ENCODE peak calls at places on chromosomes 5 and 9, in eight cellular contexts. A is CD8-positive, alpha-beta memory T cell; Q is heart right ventricle; U is Caco-2; W is mammary epithelial cell; J is tibial nerve; K is colonic mucosa; T is left ventricle myocardium inferior. O is an unnamed sample.
A peak's percentile ranks its signal among the peaks of the same experiment; 100 is the strongest.

GRCh38 chr9:75190762-75191161 is 102.4 kb downstream of the OSTF1 start:
- DNase-seq in K (no peak), W (no peak), J (no peak), U (no peak), A (no peak), Q (no peak), T (no peak), O (no peak)

GRCh38 chr5:150017606-150018005 is 17.1 kb downstream of the HMGXB3 start:
- DNase-seq in T (no peak), Q (no peak), K (no peak), W (peak; percentile 77), J (no peak), A (no peak), U (no peak), O (no peak)

GRCh38 chr9:109599131-109599530 is 101.0 kb upstream of the PTPN3 start:
- DNase-seq in J (no peak), W (no peak), K (no peak), A (no peak), T (no peak), U (no peak), Q (no peak), O (no peak)

GRCh38 chr5:176614805-176615478 is 5.0 kb upstream of the GPRIN1 start:
- DNase-seq in Q (no peak), T (no peak), U (no peak), J (no peak), K (no peak), W (peak; percentile 60), A (no peak), O (peak; percentile 70)

GRCh38 chr9:109463924-109464625 is 34.0 kb downstream of the PTPN3 start:
- DNase-seq in J (no peak), T (no peak), K (no peak), U (no peak), Q (no peak), A (no peak), W (peak; percentile 83), O (no peak)

GRCh38 chr5:131810510-131811249 is 13.9 kb upstream of the FNIP1 start:
- DNase-seq in Q (no peak), W (no peak), A (no peak), K (no peak), U (peak; percentile 19), T (no peak), J (no peak), O (peak; percentile 48)

GRCh38 chr9:36141761-36142160 is 5.2 kb downstream of the GLIPR2 start:
- DNase-seq in U (no peak), T (no peak), Q (no peak), J (no peak), W (no peak), K (no peak), A (no peak), O (no peak)

GRCh38 chr5:68187268-68188055 is 28.1 kb upstream of the PIK3R1 start:
- DNase-seq in W (no peak), U (no peak), A (no peak), J (no peak), T (peak; percentile 23), K (peak; percentile 47), Q (peak; percentile 31), O (no peak)

GRCh38 chr9:111298831-111299603 is 31.0 kb downstream of the OR2K2 start:
- DNase-seq in Q (peak; percentile 39), J (peak; percentile 64), A (no peak), K (no peak), T (peak; percentile 59), U (peak; percentile 49), W (peak; percentile 39), O (peak; percentile 87)

GRCh38 chr9:76655121-76655531 is 109.1 kb upstream of the PCA3 start:
- DNase-seq in Q (no peak), T (no peak), K (no peak), J (no peak), U (no peak), A (peak; percentile 6), W (no peak), O (no peak)

GRCh38 chr5:167993771-167994170 is 297.7 kb upstream of the WWC1 start:
- DNase-seq in A (no peak), U (no peak), J (no peak), K (no peak), Q (no peak), T (no peak), W (peak; percentile 65), O (no peak)

GRCh38 chr9:111094433-111095421 is 56.5 kb upstream of the LPAR1 start:
- DNase-seq in T (no peak), J (no peak), A (no peak), Q (no peak), U (no peak), W (peak; percentile 43), K (peak; percentile 32), O (peak; percentile 83)

GRCh38 chr9:28598396-28598795 is 1025.1 kb upstream of the C9orf72 start:
- DNase-seq in J (no peak), T (no peak), U (no peak), K (no peak), A (no peak), W (no peak), Q (no peak), O (no peak)

GRCh38 chr9:84894859-84895258 is 225.3 kb downstream of the NTRK2 start:
- DNase-seq in Q (no peak), T (no peak), J (no peak), A (no peak), K (peak; percentile 29), U (no peak), W (no peak), O (no peak)

GRCh38 chr9:5817776-5818336 is 15.1 kb downstream of the ERMP1 start:
- DNase-seq in T (no peak), Q (no peak), K (no peak), J (no peak), W (peak; percentile 77), U (peak; percentile 47), A (no peak), O (peak; percentile 68)

GRCh38 chr9:97694768-97695167 is 2.4 kb downstream of the XPA start:
- DNase-seq in Q (no peak), A (no peak), J (no peak), U (no peak), K (no peak), W (no peak), T (no peak), O (no peak)
- H3K4me3 ChIP-seq in Q (no peak overlapping the region), A (no peak overlapping the region), J (no peak overlapping the region), U (no peak overlapping the region), K (no peak overlapping the region), W (no peak overlapping the region), T (no peak overlapping the region), O (peak overlapping the region; percentile 97)

GRCh38 chr5:141330299-141331080 is at the start of gene PCDHGA1:
- DNase-seq in Q (no peak), W (peak; percentile 32), T (no peak), U (no peak), J (no peak), K (no peak), A (no peak), O (peak; percentile 71)
- H3K27me3 ChIP-seq in Q (no peaks in the 10 kb centered on the region), W (no peaks in the 10 kb centered on the region), T (no peaks in the 10 kb centered on the region), U (no peaks in the 10 kb centered on the region), J (no peaks in the 10 kb centered on the region), K (no peaks in the 10 kb centered on the region), A (peaks cover 3% of the 10 kb centered on the region), O (no peaks in the 10 kb centered on the region)

DNA sequence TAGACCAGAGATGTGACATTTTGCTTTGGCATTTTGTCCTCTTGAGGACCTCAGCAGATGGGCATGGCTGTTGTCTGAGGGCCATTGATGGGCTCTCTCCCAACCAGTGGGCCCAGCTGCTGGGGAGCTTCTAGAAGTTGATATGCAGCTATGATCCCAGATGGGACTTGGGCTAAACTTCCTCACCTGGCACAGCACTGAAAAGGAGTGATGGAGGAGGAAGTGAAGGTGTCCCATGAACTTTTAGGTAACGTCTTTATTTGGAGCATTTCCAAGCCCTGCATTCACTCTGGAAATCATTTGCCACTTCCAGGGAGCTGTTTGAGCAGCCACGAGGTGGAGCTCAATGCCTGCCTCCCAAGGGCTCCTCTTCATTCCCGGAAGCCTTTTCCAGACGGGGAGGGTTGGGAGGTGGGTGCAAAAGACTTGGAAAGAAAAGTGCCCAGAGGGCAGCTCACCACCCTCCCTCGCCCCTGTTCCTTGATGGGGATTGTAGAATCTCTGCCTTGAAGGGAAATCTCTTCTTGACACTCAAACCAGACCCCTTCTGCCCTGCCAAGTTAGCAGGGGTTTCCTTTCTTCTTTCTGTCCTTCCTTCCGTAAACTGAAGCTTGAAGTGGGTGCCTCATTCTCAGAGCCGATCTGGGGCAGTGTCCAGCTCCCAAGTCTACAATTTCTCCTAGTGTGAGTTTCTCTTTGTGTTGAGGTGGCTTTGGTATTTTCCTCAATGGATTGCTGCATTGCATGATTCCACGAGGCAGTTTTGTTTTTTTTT is 18.1 kb upstream of the NEUROG1 start:
- DNase-seq in U (peak; percentile 71), Q (no peak), J (no peak), A (no peak), K (peak; percentile 60), W (peak; percentile 49), T (no peak), O (peak; percentile 36)
- H3K4me1 ChIP-seq in U (no peaks in the 10 kb centered on the region), Q (no peaks in the 10 kb centered on the region), J (no peaks in the 10 kb centered on the region), A (no peaks in the 10 kb centered on the region), K (no peaks in the 10 kb centered on the region), W (no peaks in the 10 kb centered on the region), T (no peaks in the 10 kb centered on the region), O (peaks cover 3% of the 10 kb centered on the region)

DNA sequence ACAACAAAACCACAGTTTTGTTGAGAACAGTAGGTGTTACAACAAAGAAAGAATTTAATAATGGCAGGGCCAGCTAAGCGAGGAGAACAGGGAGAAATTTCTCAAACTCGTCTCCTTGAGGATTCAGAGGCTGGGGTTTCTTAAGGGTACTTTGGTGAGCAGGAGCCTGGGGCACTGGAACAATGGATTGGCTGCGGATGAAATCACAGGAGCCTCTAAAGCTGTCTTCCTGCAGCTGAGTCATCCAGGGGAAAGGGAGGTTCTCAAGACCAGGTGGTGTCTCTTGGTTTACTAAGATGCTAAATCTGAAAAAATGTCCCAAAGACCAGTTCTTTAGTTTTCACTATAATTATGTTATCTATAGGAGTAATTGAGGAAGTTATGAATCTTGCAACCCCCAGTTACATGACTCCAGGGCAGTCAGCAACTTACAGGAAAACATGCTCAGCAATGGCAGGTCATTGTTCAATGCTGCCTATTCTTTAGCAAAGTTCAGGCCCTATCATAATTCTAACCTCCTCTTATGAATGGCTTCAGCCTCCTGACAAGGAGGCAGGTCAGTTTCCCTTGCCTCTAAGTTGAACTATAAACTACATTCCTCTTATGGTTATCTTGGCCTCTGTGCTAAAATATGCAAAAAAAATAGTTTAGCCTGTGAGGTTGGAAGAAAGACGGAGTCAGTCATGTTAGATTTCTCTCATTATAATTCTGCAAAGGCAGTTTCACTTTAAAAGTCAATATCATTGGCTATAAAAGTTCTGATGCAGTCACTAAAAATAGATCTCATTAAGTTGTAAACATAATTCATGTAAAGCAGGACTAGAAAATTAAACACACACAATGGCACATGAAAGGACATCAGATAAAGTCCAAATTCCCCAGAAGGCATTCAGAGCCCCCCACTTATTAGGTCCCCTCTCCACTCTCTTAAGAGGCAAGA is 63.3 kb upstream of the CKS2 start:
- DNase-seq in J (no peak), A (no peak), W (peak; percentile 35), K (no peak), T (no peak), Q (no peak), U (no peak), O (no peak)
- H3K4me3 ChIP-seq in J (no peak overlapping the region), A (no peak overlapping the region), W (no peak overlapping the region), K (no peak overlapping the region), T (no peak overlapping the region), Q (no peak overlapping the region), U (no peak overlapping the region), O (no peak overlapping the region)